ENCODE peak calls at places on chromosome 13, in six cellular contexts. A is stimulated activated CD4-positive, alpha-beta T cell treated with anti-CD3 and anti-CD28 coated beads, Interleukin-4, amount 100 ng/mL, for 1 hour; X is T-cell; S is left ventricle myocardium inferior; T is activated T-helper 2 cell treated with anti-CD3 and anti-CD28 coated beads, Interferon-gamma antibody, Interleukin-2, Interleukin-4, amounts not matched to agents 10 μg/mL and 5 μg/mL and 100 μg/mL, durations not matched to agents 14 hours and 24 hours and 36 hours; L is stimulated activated CD8-positive, alpha-beta memory T cell treated with anti-CD3 and anti-CD28 coated beads, Interleukin-12 subunit alpha, Interleukin-12 subunit beta, amount 100 ng/mL, for 1 hour. J is an unnamed sample.

GRCh38 chr13:27130223-27131015 is 41.2 kb downstream of the USP12 start:
- DNase-seq in A (no peak), X (no peak), S (no peak), T (no peak), L (no peak), J (peak)

GRCh38 chr13:41746259-41746658 is 214.7 kb downstream of the VWA8 start:
- DNase-seq in A (no peak), X (no peak), S (no peak), T (no peak), L (no peak), J (peak)

GRCh38 chr13:94345374-94346195 is 133.9 kb downstream of the DCT start:
- DNase-seq in A (no peak), X (no peak), S (no peak), T (no peak), L (no peak), J (peak)

GRCh38 chr13:32804673-32805260 is 211.5 kb upstream of the KL start:
- DNase-seq in A (no peak), X (no peak), S (no peak), T (no peak), L (no peak), J (peak)

GRCh38 chr13:105139380-105140285 is 1395.8 kb downstream of the EFNB2 start:
- DNase-seq in A (peak), X (peak), S (peak), T (peak), L (peak), J (peak)

GRCh38 chr13:114149774-114150740 is 17.6 kb upstream of the RASA3 start:
- DNase-seq in A (no peak), X (no peak), S (no peak), T (no peak), L (no peak), J (no peak)

GRCh38 chr13:75803175-75803611 is 167.1 kb downstream of the LMO7 start:
- DNase-seq in A (no peak), X (peak), S (no peak), T (no peak), L (no peak), J (no peak)

GRCh38 chr13:73998631-73999030 is 135.6 kb downstream of the KLF12 start:
- DNase-seq in A (no peak), X (no peak), S (no peak), T (no peak), L (no peak), J (no peak)

GRCh38 chr13:28584873-28585317 is 74.0 kb upstream of the POMP start:
- DNase-seq in A (no peak), X (no peak), S (no peak), T (no peak), L (no peak), J (peak)

GRCh38 chr13:99347911-99348451 is 40.8 kb upstream of the GPR183 start:
- DNase-seq in A (no peak), X (no peak), S (no peak), T (no peak), L (no peak), J (no peak)

GRCh38 chr13:32426981-32427851 is 714 bp downstream of the N4BP2L1 start:
- DNase-seq in A (peak), X (peak), S (peak), T (peak), L (peak), J (no peak)

GRCh38 chr13:44969858-44970484 is 19.3 kb downstream of the NUFIP1 start:
- DNase-seq in A (no peak), X (no peak), S (no peak), T (no peak), L (no peak), J (peak)

GRCh38 chr13:59211636-59212035 is 952.1 kb downstream of the DIAPH3 start:
- DNase-seq in A (no peak), X (no peak), S (no peak), T (no peak), L (no peak), J (no peak)

GRCh38 chr13:111412251-111412650 is 91.8 kb downstream of the TEX29 start:
- DNase-seq in A (no peak), X (no peak), S (no peak), T (no peak), L (no peak), J (no peak)

GRCh38 chr13:47678201-47678963 is 322.7 kb downstream of the SUCLA2 start:
- DNase-seq in A (no peak), X (no peak), S (no peak), T (no peak), L (no peak), J (no peak)

GRCh38 chr13:74305876-74306275 is 171.7 kb upstream of the KLF12 start:
- DNase-seq in A (no peak), X (no peak), S (no peak), T (no peak), L (no peak), J (no peak)

GRCh38 chr13:79108914-79109643 is 297.0 kb downstream of the RBM26 start:
- DNase-seq in A (no peak), X (no peak), S (no peak), T (no peak), L (no peak), J (no peak)

J was measured in fibroblast of pulmonary artery.